ENCODE peak calls at places on chromosomes 13 and 19, in six cellular contexts. One of them, this sample, is unnamed.

GRCh38 chr13:23696610-23697009 is 126.4 kb downstream of the TNFRSF19 start:
- DNase-seq in mammary epithelial cell: no peak
- DNase-seq in GM23338: peak; percentile 48
- DNase-seq in cardiac fibroblast: no peak
- DNase-seq in epithelial cell of proximal tubule: no peak
- DNase-seq in lung: no peak
- DNase-seq in this sample: no peak

GRCh38 chr19:40609561-40610395 is 8.6 kb downstream of the LTBP4 start:
- DNase-seq in mammary epithelial cell: peak; percentile 92
- DNase-seq in GM23338: peak; percentile 95
- DNase-seq in cardiac fibroblast: peak; percentile 67
- DNase-seq in epithelial cell of proximal tubule: no peak
- DNase-seq in lung: peak; percentile 97
- DNase-seq in this sample: peak; percentile 81

GRCh38 chr19:14890616-14891379 is 4.9 kb upstream of the OR7A17 start:
- DNase-seq in mammary epithelial cell: no peak
- DNase-seq in GM23338: no peak
- DNase-seq in cardiac fibroblast: no peak
- DNase-seq in epithelial cell of proximal tubule: no peak
- DNase-seq in lung: no peak
- DNase-seq in this sample: no peak

GRCh38 chr13:98071316-98071715 is 71.6 kb upstream of the FARP1 start:
- DNase-seq in mammary epithelial cell: no peak
- DNase-seq in GM23338: no peak
- DNase-seq in cardiac fibroblast: no peak
- DNase-seq in epithelial cell of proximal tubule: no peak
- DNase-seq in lung: no peak
- DNase-seq in this sample: no peak

GRCh38 chr19:17495639-17496265 is 15.7 kb upstream of the PGLS start:
- DNase-seq in mammary epithelial cell: no peak
- DNase-seq in GM23338: no peak
- DNase-seq in cardiac fibroblast: no peak
- DNase-seq in epithelial cell of proximal tubule: no peak
- DNase-seq in lung: no peak
- DNase-seq in this sample: no peak

GRCh38 chr13:45564108-45564507 is 51.4 kb downstream of the ERICH6B start:
- DNase-seq in mammary epithelial cell: peak; percentile 71
- DNase-seq in GM23338: no peak
- DNase-seq in cardiac fibroblast: peak; percentile 45
- DNase-seq in epithelial cell of proximal tubule: peak; percentile 37
- DNase-seq in lung: peak; percentile 46
- DNase-seq in this sample: no peak

GRCh38 chr13:43293008-43293407 is 269.6 kb downstream of the DNAJC15 start:
- DNase-seq in mammary epithelial cell: no peak
- DNase-seq in GM23338: no peak
- DNase-seq in cardiac fibroblast: no peak
- DNase-seq in epithelial cell of proximal tubule: no peak
- DNase-seq in lung: no peak
- DNase-seq in this sample: no peak

GRCh38 chr19:18469245-18470107 is 31.5 kb upstream of the ISYNA1 start:
- DNase-seq in mammary epithelial cell: no peak
- DNase-seq in GM23338: peak; percentile 89
- DNase-seq in cardiac fibroblast: peak; percentile 81
- DNase-seq in epithelial cell of proximal tubule: peak; percentile 43
- DNase-seq in lung: peak; percentile 61
- DNase-seq in this sample: no peak

GRCh38 chr19:17424743-17425365 is 5.0 kb downstream of the MVB12A start:
- DNase-seq in mammary epithelial cell: no peak
- DNase-seq in GM23338: peak; percentile 94
- DNase-seq in cardiac fibroblast: peak; percentile 64
- DNase-seq in epithelial cell of proximal tubule: no peak
- DNase-seq in lung: no peak
- DNase-seq in this sample: no peak

GRCh38 chr13:45674908-45675307 is 27.2 kb upstream of the CBY2 start:
- DNase-seq in mammary epithelial cell: peak; percentile 75
- DNase-seq in GM23338: peak; percentile 19
- DNase-seq in cardiac fibroblast: peak; percentile 57
- DNase-seq in epithelial cell of proximal tubule: peak; percentile 33
- DNase-seq in lung: no peak
- DNase-seq in this sample: peak; percentile 60

GRCh38 chr19:2629491-2630351 is 72.8 kb downstream of the GNG7 start:
- DNase-seq in mammary epithelial cell: no peak
- DNase-seq in GM23338: no peak
- DNase-seq in cardiac fibroblast: peak; percentile 46
- DNase-seq in epithelial cell of proximal tubule: no peak
- DNase-seq in lung: no peak
- DNase-seq in this sample: no peak

GRCh38 chr13:33678906-33679657 is 138.9 kb upstream of the RFC3 start:
- DNase-seq in mammary epithelial cell: peak; percentile 94
- DNase-seq in GM23338: peak; percentile 1
- DNase-seq in cardiac fibroblast: peak; percentile 87
- DNase-seq in epithelial cell of proximal tubule: peak; percentile 80
- DNase-seq in lung: peak; percentile 76
- DNase-seq in this sample: peak; percentile 80

GRCh38 chr19:8108560-8109445 is 40.6 kb downstream of the FBN3 start:
- DNase-seq in mammary epithelial cell: no peak
- DNase-seq in GM23338: no peak
- DNase-seq in cardiac fibroblast: no peak
- DNase-seq in epithelial cell of proximal tubule: no peak
- DNase-seq in lung: no peak
- DNase-seq in this sample: no peak

GRCh38 chr13:91464336-91464735 is 65.9 kb downstream of the GPC5 start:
- DNase-seq in mammary epithelial cell: no peak
- DNase-seq in GM23338: no peak
- DNase-seq in cardiac fibroblast: no peak
- DNase-seq in epithelial cell of proximal tubule: no peak
- DNase-seq in lung: no peak
- DNase-seq in this sample: no peak

GRCh38 chr19:17520865-17521264 is 9.4 kb downstream of the PGLS start:
- DNase-seq in mammary epithelial cell: no peak
- DNase-seq in GM23338: no peak
- DNase-seq in cardiac fibroblast: no peak
- DNase-seq in epithelial cell of proximal tubule: no peak
- DNase-seq in lung: no peak
- DNase-seq in this sample: no peak

GRCh38 chr19:28008695-28009094 is 1204.3 kb downstream of the UQCRFS1 start:
- DNase-seq in mammary epithelial cell: no peak
- DNase-seq in GM23338: peak; percentile 21
- DNase-seq in cardiac fibroblast: no peak
- DNase-seq in epithelial cell of proximal tubule: no peak
- DNase-seq in lung: no peak
- DNase-seq in this sample: no peak

GRCh38 chr13:32107474-32107873 is 75.9 kb downstream of the FRY start:
- DNase-seq in mammary epithelial cell: no peak
- DNase-seq in GM23338: no peak
- DNase-seq in cardiac fibroblast: no peak
- DNase-seq in epithelial cell of proximal tubule: no peak
- DNase-seq in lung: no peak
- DNase-seq in this sample: no peak

GRCh38 chr13:33286143-33286542 is 588 bp upstream of the STARD13 start:
- DNase-seq in mammary epithelial cell: no peak
- DNase-seq in GM23338: peak; percentile 15
- DNase-seq in cardiac fibroblast: peak; percentile 49
- DNase-seq in epithelial cell of proximal tubule: no peak
- DNase-seq in lung: peak; percentile 45
- DNase-seq in this sample: no peak

GRCh38 chr19:18922228-18922985 is 2.9 kb downstream of the DDX49 start:
- DNase-seq in mammary epithelial cell: no peak
- DNase-seq in GM23338: no peak
- DNase-seq in cardiac fibroblast: no peak
- DNase-seq in epithelial cell of proximal tubule: no peak
- DNase-seq in lung: no peak
- DNase-seq in this sample: no peak

GRCh38 chr19:19366691-19367396 is 38.6 kb upstream of the GATAD2A start:
- DNase-seq in mammary epithelial cell: peak; percentile 78
- DNase-seq in GM23338: peak; percentile 90
- DNase-seq in cardiac fibroblast: peak; percentile 79
- DNase-seq in epithelial cell of proximal tubule: no peak
- DNase-seq in lung: peak; percentile 80
- DNase-seq in this sample: no peak

GRCh38 chr19:45866400-45867176 is 2.5 kb downstream of the FOXA3 start:
- DNase-seq in mammary epithelial cell: no peak
- DNase-seq in GM23338: no peak
- DNase-seq in cardiac fibroblast: no peak
- DNase-seq in epithelial cell of proximal tubule: no peak
- DNase-seq in lung: no peak
- DNase-seq in this sample: no peak

GRCh38 chr19:12782424-12783225 is 7.3 kb upstream of the HOOK2 start:
- DNase-seq in mammary epithelial cell: peak; percentile 59
- DNase-seq in GM23338: peak; percentile 55
- DNase-seq in cardiac fibroblast: peak; percentile 96
- DNase-seq in epithelial cell of proximal tubule: no peak
- DNase-seq in lung: peak; percentile 88
- DNase-seq in this sample: peak; percentile 70

GRCh38 chr13:43154083-43154739 is 130.8 kb downstream of the DNAJC15 start:
- DNase-seq in mammary epithelial cell: no peak
- DNase-seq in GM23338: no peak
- DNase-seq in cardiac fibroblast: no peak
- DNase-seq in epithelial cell of proximal tubule: no peak
- DNase-seq in lung: no peak
- DNase-seq in this sample: no peak

DNA sequence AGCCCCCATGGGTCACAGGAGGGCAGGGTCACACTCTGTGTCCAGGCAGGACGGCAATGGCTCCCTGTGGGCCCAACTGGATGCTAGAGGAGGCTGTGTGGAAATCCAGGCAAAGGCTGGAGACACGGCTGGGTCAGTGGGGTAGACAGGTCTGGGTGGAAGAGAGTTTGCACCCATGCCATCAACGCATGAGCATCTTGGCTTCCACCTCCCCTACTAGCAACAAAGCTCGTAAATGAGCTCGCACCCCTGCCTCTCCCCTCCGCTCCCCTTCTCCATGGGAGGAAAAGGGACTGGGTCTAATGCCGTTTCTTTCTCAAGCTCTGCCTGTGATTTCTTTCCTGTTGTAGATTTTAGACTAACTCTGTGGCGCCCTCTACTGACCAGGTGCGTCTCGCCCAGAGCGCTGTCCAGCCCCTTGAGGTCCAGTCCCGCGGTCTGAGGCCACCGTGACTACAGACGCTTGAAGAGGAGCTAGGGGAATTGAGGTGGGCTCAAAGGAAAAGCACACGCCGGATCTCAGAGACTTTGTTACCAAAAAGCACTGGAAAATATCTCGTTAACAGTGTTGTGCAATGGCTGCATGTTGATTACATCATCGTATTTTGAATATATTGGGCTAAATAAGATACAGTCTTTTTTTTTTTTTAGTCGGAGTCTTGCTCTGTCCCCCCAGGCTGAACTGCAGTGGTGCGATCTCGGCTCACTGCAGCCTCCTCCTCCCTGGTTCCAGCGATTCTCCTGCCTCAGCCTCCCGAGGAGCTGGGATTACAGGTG is 50.7 kb upstream of the USP29 start:
- DNase-seq in mammary epithelial cell: no peak
- DNase-seq in GM23338: peak; percentile 49
- DNase-seq in cardiac fibroblast: no peak
- DNase-seq in epithelial cell of proximal tubule: no peak
- DNase-seq in lung: no peak
- DNase-seq in this sample: no peak
- TF ChIP-seq CTCF in mammary epithelial cell: no peak
- TF ChIP-seq CTCF in GM23338: peak; percentile 44
- TF ChIP-seq CTCF in cardiac fibroblast: no peak
- TF ChIP-seq CTCF in epithelial cell of proximal tubule: no peak
- TF ChIP-seq CTCF in lung: no peak
- TF ChIP-seq CTCF in this sample: no peak

GRCh38 chr13:75704194-75704941 is 68.2 kb downstream of the LMO7 start:
- DNase-seq in mammary epithelial cell: no peak
- DNase-seq in GM23338: no peak
- DNase-seq in cardiac fibroblast: peak; percentile 51
- DNase-seq in epithelial cell of proximal tubule: no peak
- DNase-seq in lung: no peak
- DNase-seq in this sample: no peak

GRCh38 chr13:75705908-75706307 is 69.8 kb downstream of the LMO7 start:
- DNase-seq in mammary epithelial cell: no peak
- DNase-seq in GM23338: no peak
- DNase-seq in cardiac fibroblast: no peak
- DNase-seq in epithelial cell of proximal tubule: no peak
- DNase-seq in lung: no peak
- DNase-seq in this sample: no peak

GRCh38 chr13:75705395-75705794 is 69.3 kb downstream of the LMO7 start:
- DNase-seq in mammary epithelial cell: peak; percentile 92
- DNase-seq in GM23338: no peak
- DNase-seq in cardiac fibroblast: peak; percentile 65
- DNase-seq in epithelial cell of proximal tubule: peak; percentile 47
- DNase-seq in lung: no peak
- DNase-seq in this sample: no peak

GRCh38 chr13:75703768-75704167 is 67.6 kb downstream of the LMO7 start:
- DNase-seq in mammary epithelial cell: no peak
- DNase-seq in GM23338: no peak
- DNase-seq in cardiac fibroblast: no peak
- DNase-seq in epithelial cell of proximal tubule: no peak
- DNase-seq in lung: no peak
- DNase-seq in this sample: no peak

DNA sequence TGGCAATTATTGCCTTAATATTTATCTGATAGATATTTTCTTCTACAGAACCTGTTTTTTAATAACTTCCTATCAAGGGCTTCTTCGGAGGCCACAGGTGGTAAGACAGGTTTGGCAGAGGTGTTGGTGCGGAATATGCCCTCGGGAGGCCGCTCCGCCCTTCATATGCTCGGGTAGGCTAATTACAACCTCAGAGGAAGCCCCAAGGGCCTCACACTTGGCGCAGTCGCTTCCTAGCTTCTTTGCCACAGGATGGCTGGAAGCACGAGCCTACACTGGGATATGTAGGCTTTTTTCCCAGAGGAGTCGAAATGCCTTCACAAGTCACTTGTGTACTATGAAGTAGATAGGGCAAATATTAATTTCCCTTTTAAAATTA is 68.8 kb downstream of the LMO7 start:
- DNase-seq in mammary epithelial cell: peak; percentile 82
- DNase-seq in GM23338: peak; percentile 47
- DNase-seq in cardiac fibroblast: peak; percentile 21
- DNase-seq in epithelial cell of proximal tubule: no peak
- DNase-seq in lung: peak; percentile 67
- DNase-seq in this sample: no peak
- TF ChIP-seq CTCF in mammary epithelial cell: peak; percentile 26
- TF ChIP-seq CTCF in GM23338: no peak
- TF ChIP-seq CTCF in cardiac fibroblast: no peak
- TF ChIP-seq CTCF in epithelial cell of proximal tubule: no peak
- TF ChIP-seq CTCF in lung: no peak
- TF ChIP-seq CTCF in this sample: no peak

GRCh38 chr13:94598281-94598680 is 2.3 kb upstream of the TGDS start:
- DNase-seq in mammary epithelial cell: no peak
- DNase-seq in GM23338: no peak
- DNase-seq in cardiac fibroblast: no peak
- DNase-seq in epithelial cell of proximal tubule: no peak
- DNase-seq in lung: no peak
- DNase-seq in this sample: no peak
- TF ChIP-seq CTCF in mammary epithelial cell: no peak
- TF ChIP-seq CTCF in GM23338: no peak
- TF ChIP-seq CTCF in cardiac fibroblast: no peak
- TF ChIP-seq CTCF in epithelial cell of proximal tubule: no peak
- TF ChIP-seq CTCF in lung: no peak
- TF ChIP-seq CTCF in this sample: no peak

DNA sequence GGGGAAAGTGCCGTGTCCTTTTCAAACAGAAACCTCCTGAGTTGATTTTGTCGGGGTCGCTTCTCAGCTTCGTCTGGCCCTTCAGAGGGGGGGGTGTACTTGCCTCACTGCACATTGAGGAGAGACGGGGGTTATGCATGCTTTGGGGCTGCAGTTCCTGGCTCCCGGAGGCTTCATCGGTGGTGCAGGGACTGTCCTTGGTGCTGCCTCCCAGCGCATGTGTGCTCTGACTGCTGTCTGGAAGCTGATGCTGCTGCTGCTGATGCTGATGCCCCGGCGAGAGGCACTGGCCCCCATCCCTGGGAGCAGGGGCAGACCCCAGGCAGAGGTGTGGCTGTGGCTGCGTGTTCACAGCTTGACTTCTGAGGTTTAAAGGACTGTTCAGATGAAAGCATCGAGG is 91.0 kb downstream of the ARHGEF7 start:
- DNase-seq in mammary epithelial cell: no peak
- DNase-seq in GM23338: peak; percentile 34
- DNase-seq in cardiac fibroblast: no peak
- DNase-seq in epithelial cell of proximal tubule: no peak
- DNase-seq in lung: no peak
- DNase-seq in this sample: no peak
- TF ChIP-seq CTCF in mammary epithelial cell: no peak
- TF ChIP-seq CTCF in GM23338: no peak
- TF ChIP-seq CTCF in cardiac fibroblast: no peak
- TF ChIP-seq CTCF in epithelial cell of proximal tubule: no peak
- TF ChIP-seq CTCF in lung: no peak
- TF ChIP-seq CTCF in this sample: no peak